ENCODE peak calls at places on chromosomes 4 and X, in seven cellular contexts. F is psoas muscle; U is CD8-positive, alpha-beta T cell; E is tibial nerve; G is SK-N-MC; J is esophagus squamous epithelium; B is cardiac muscle cell. L is an unnamed sample. For H3K36me3, the result is how much of the 10 kb centered on the place peaks cover.

GRCh38 chr4:119040711-119041185 is 94.9 kb upstream of the MYOZ2 start:
- DNase-seq in F (peak), U (no peak), E (no peak), G (no peak), J (no peak), B (no peak), L (peak)

GRCh38 chrX:47321978-47322377 is 48.4 kb upstream of the ZNF157 start:
- DNase-seq in F (no peak), U (no peak), E (no peak), G (no peak), J (no peak), B (no peak), L (peak)

GRCh38 chr4:1594871-1595788 is 89.0 kb downstream of the FAM53A start:
- DNase-seq in F (peak), U (peak), E (no peak), G (no peak), J (no peak), B (no peak), L (peak)

GRCh38 chrX:134184936-134185335 is 52.0 kb upstream of the CCDC160 start:
- DNase-seq in F (no peak), U (no peak), E (no peak), G (no peak), J (no peak), B (no peak), L (no peak)

GRCh38 chr4:150038335-150039076 is 39.7 kb upstream of the DCLK2 start:
- DNase-seq in F (no peak), U (no peak), E (no peak), G (no peak), J (no peak), B (no peak), L (no peak)

GRCh38 chrX:2608638-2609430 is 82.3 kb upstream of the CD99 start:
- DNase-seq in F (peak), U (peak), E (peak), G (no peak), J (no peak), B (peak), L (peak)

GRCh38 chrX:119760026-119760902 is 1.9 kb downstream of the SOWAHD start:
- DNase-seq in F (no peak), U (no peak), E (no peak), G (no peak), J (no peak), B (no peak), L (no peak)

GRCh38 chr4:8589831-8590545 is 2.6 kb upstream of the CPZ start:
- DNase-seq in F (peak), U (no peak), E (no peak), G (no peak), J (no peak), B (no peak), L (no peak)

GRCh38 chr4:118968006-118968405 is 79.4 kb downstream of the SYNPO2 start:
- DNase-seq in F (peak), U (no peak), E (peak), G (no peak), J (peak), B (peak), L (peak)

GRCh38 chrX:105658136-105658535 is 164.2 kb upstream of the NRK start:
- DNase-seq in F (no peak), U (no peak), E (no peak), G (no peak), J (no peak), B (no peak), L (no peak)

GRCh38 chr4:92333056-92333455 is 29.3 kb downstream of the GRID2 start:
- DNase-seq in F (peak), U (no peak), E (no peak), G (no peak), J (no peak), B (no peak), L (no peak)

GRCh38 chr4:83771113-83771705 is 235.3 kb downstream of the GPAT3 start:
- DNase-seq in F (no peak), U (no peak), E (no peak), G (peak), J (no peak), B (peak), L (peak)

GRCh38 chr4:156778606-156779005 is 193.0 kb downstream of the PDGFC start:
- DNase-seq in F (no peak), U (no peak), E (no peak), G (no peak), J (no peak), B (no peak), L (no peak)

GRCh38 chr4:26757751-26758150 is 102.9 kb upstream of the STIM2 start:
- DNase-seq in F (no peak), U (no peak), E (no peak), G (no peak), J (no peak), B (no peak), L (no peak)

DNA sequence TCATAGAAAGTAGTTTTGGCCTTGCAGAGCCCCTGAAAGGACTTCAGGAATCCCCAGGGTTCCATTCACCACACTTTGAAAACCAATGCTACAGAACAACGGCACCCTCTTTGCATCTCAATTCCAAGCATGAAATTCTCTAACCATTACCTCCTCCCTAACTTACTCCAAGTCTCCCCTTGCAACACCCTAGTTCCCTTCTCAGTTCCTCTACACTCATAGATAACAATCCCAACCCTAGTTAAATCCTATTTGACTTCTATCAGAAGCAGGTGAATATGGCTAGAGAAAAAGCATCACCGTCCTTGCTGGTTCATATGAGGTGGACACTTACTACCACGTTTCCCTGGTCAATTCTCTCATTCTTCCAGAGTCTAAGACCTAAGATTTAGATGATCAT is 2.4 kb downstream of the RCHY1 start:
- DNase-seq in F (no peak), U (no peak), E (no peak), G (no peak), J (no peak), B (no peak), L (peak)
- H3K4me3 ChIP-seq in F (peak), U (no peak), E (no peak), G (peak), J (no peak), B (no peak), L (no peak)

GRCh38 chr4:40827774-40828173 is 78.0 kb downstream of the NSUN7 start:
- DNase-seq in F (no peak), U (no peak), E (no peak), G (no peak), J (no peak), B (no peak), L (no peak)
- H3K36me3 ChIP-seq in F (under half), U (under half), E (half or more), G (under half), J (under half), B (under half), L (under half)

GRCh38 chr4:93829531-93830089 is 1.1 kb downstream of the ATOH1 start:
- DNase-seq in F (no peak), U (no peak), E (no peak), G (no peak), J (no peak), B (peak), L (peak)
- H3K4me3 ChIP-seq in F (peak), U (no peak), E (peak), G (peak), J (peak), B (peak), L (peak)

DNA sequence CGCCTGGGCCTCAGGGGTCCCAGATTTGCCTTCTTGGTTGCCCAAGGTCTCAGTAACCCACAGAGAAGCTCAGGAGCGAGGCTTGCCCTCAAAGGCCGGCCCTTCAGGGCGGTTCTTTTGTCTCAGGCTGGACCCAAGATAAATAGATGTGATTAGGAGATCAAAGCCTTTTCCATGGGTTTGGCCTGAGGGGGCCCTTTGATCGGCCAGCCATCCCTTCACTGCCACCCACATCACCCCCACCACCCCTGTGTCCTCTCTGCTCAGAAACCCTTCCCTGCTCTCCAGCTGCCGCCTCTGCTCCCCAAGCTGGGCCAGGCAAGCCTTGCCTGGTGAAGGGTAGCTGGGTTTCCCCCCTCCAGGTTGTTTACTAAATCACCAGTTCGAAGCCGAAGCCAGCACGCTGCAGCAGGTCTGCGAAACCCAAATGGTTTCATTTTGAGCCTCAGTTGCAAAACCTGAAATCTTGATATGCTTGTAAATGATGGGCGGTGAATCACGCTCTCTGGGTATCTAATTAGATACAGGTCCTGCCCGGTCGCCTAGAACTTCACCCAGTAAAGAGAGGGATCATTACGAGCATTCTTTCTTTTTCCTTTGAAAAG is 202.6 kb upstream of the BCOR start:
- DNase-seq in F (no peak), U (no peak), E (no peak), G (no peak), J (no peak), B (no peak), L (no peak)
- H3K36me3 ChIP-seq in F (under half), U (under half), E (under half), G (under half), J (under half), B (under half), L (under half)

GRCh38 chr4:127781303-127782024 is 658 bp upstream of the HSPA4L start:
- DNase-seq in F (peak), U (no peak), E (peak), G (no peak), J (no peak), B (peak), L (peak)
- H3K4me3 ChIP-seq in F (peak), U (peak), E (peak), G (peak), J (peak), B (peak), L (peak)

GRCh38 chr4:107701565-107701964 is 18.5 kb downstream of the PAPSS1 start:
- DNase-seq in F (no peak), U (no peak), E (no peak), G (no peak), J (no peak), B (no peak), L (no peak)

GRCh38 chr4:107699466-107700206 is 20.4 kb downstream of the PAPSS1 start:
- DNase-seq in F (no peak), U (no peak), E (no peak), G (no peak), J (no peak), B (no peak), L (no peak)
- H3K36me3 ChIP-seq in F (under half), U (under half), E (under half), G (half or more), J (under half), B (under half), L (under half)

GRCh38 chrX:37746268-37746931 is 33.5 kb upstream of the CYBB start:
- DNase-seq in F (no peak), U (peak), E (no peak), G (no peak), J (no peak), B (no peak), L (no peak)
- H3K4me3 ChIP-seq in F (no peak), U (no peak), E (no peak), G (no peak), J (no peak), B (no peak), L (no peak)

DNA sequence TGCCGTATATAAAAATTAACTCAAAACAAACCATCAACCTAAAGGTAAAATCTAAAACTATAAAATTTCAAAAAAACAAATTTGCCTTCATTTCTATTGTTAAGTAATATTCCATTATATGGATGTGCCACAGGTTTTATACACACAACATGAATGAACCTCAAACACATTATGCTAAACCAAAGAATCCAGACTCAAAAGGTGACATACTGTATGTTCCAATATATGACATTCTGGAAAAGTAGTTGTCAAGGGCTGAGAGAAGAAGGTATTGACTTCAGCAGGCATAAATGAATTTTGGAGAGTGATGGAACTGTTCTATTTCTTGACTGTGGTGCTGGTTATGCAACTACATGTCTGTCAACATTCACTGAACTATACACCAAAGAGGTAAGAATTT is 56.6 kb downstream of the CNOT6L start:
- DNase-seq in F (no peak), U (no peak), E (no peak), G (no peak), J (no peak), B (no peak), L (no peak)
- H3K36me3 ChIP-seq in F (under half), U (under half), E (half or more), G (under half), J (under half), B (under half), L (under half)

L was measured in H7.